ENCODE peak calls at places on chromosomes 2 and 18, in five cellular contexts. C is A673, B is PC-9, N is endothelial cell, F is pancreas. X is an unnamed sample.

GRCh38 chr2:131039535-131039907 is 53.7 kb downstream of the FAM168B start:
- DNase-seq in C (no peak), B (no peak), N (no peak), F (no peak), X (no peak)

GRCh38 chr2:135985826-135986393 is 484 bp upstream of the DARS1 start:
- DNase-seq in C (no peak), B (no peak), N (no peak), F (no peak), X (no peak)

GRCh38 chr2:99831772-99832171 is 310.6 kb downstream of the AFF3 start:
- DNase-seq in C (no peak), B (no peak), N (no peak), F (no peak), X (no peak)

GRCh38 chr2:17892726-17893534 is 14.5 kb downstream of the KCNS3 start:
- DNase-seq in C (peak; percentile 36), B (peak; percentile 77), N (no peak), F (no peak), X (no peak)

GRCh38 chr2:29114514-29114840 is 738 bp upstream of the CLIP4 start:
- DNase-seq in C (no peak), B (no peak), N (no peak), F (no peak), X (no peak)

GRCh38 chr2:42568431-42569115 is at the start of gene MTA3:
- DNase-seq in C (peak; percentile 79), B (no peak), N (peak; percentile 69), F (peak; percentile 75), X (peak; percentile 62)

GRCh38 chr2:22901471-22901870 is 483.5 kb upstream of the KLHL29 start:
- DNase-seq in C (no peak), B (no peak), N (no peak), F (no peak), X (no peak)

GRCh38 chr2:39686470-39686869 is 20.8 kb downstream of the TMEM178A start:
- DNase-seq in C (no peak), B (no peak), N (no peak), F (no peak), X (no peak)

GRCh38 chr2:180707175-180707866 is 273.1 kb upstream of the UBE2E3 start:
- DNase-seq in C (no peak), B (no peak), N (no peak), F (no peak), X (no peak)

GRCh38 chr2:119755906-119756305 is 3.8 kb upstream of the PTPN4 start:
- DNase-seq in C (no peak), B (no peak), N (no peak), F (no peak), X (no peak)

GRCh38 chr2:196160966-196161365 is 10.4 kb downstream of the STK17B start:
- DNase-seq in C (no peak), B (no peak), N (no peak), F (no peak), X (no peak)

GRCh38 chr2:607172-607571 is 70.0 kb downstream of the TMEM18 start:
- DNase-seq in C (no peak), B (no peak), N (no peak), F (no peak), X (no peak)

GRCh38 chr2:176493221-176493825 is 224.1 kb downstream of the MTX2 start:
- DNase-seq in C (peak; percentile 19), B (no peak), N (no peak), F (no peak), X (no peak)

GRCh38 chr2:226478121-226478809 is 321.4 kb downstream of the IRS1 start:
- DNase-seq in C (peak; percentile 8), B (peak; percentile 48), N (no peak), F (peak; percentile 19), X (no peak)

GRCh38 chr2:29923110-29923721 is 1.8 kb upstream of the ALK start:
- DNase-seq in C (peak; percentile 86), B (peak; percentile 53), N (peak; percentile 65), F (peak; percentile 32), X (no peak)

GRCh38 chr2:115413796-115414195 is 971.4 kb downstream of the DPP10 start:
- DNase-seq in C (no peak), B (no peak), N (no peak), F (no peak), X (no peak)

GRCh38 chr18:3037423-3037915 is 24.5 kb upstream of the LPIN2 start:
- DNase-seq in C (no peak), B (peak; percentile 95), N (no peak), F (peak; percentile 40), X (no peak)

GRCh38 chr2:159882069-159882468 is 84.1 kb upstream of the CD302 start:
- DNase-seq in C (peak; percentile 49), B (no peak), N (no peak), F (no peak), X (no peak)

GRCh38 chr18:777021-777420 is 35.0 kb downstream of the YES1 start:
- DNase-seq in C (no peak), B (no peak), N (no peak), F (no peak), X (no peak)

GRCh38 chr2:143575340-143575739 is 446.1 kb downstream of the ARHGAP15 start:
- DNase-seq in C (peak; percentile 52), B (no peak), N (no peak), F (no peak), X (no peak)

GRCh38 chr2:168530980-168531379 is 74.9 kb downstream of the CERS6 start:
- DNase-seq in C (peak; percentile 15), B (no peak), N (no peak), F (no peak), X (no peak)

GRCh38 chr2:148814853-148815419 is 60.1 kb upstream of the KIF5C start:
- DNase-seq in C (no peak), B (no peak), N (no peak), F (no peak), X (no peak)

GRCh38 chr2:149410701-149411484 is 80.5 kb downstream of the LYPD6 start:
- DNase-seq in C (no peak), B (peak; percentile 65), N (no peak), F (no peak), X (no peak)

GRCh38 chr18:4524096-4524495 is 69.0 kb upstream of the DLGAP1 start:
- DNase-seq in C (no peak), B (no peak), N (no peak), F (no peak), X (no peak)

GRCh38 chr2:234293973-234294372 is 202.9 kb downstream of the ARL4C start:
- DNase-seq in C (peak; percentile 15), B (no peak), N (no peak), F (no peak), X (no peak)

GRCh38 chr2:95208101-95208500 is 780 bp downstream of the ZNF892 start:
- DNase-seq in C (no peak), B (no peak), N (no peak), F (no peak), X (no peak)

GRCh38 chr2:70087703-70088507 is 628 bp downstream of the PCBP1 start:
- DNase-seq in C (peak; percentile 40), B (peak; percentile 70), N (peak; percentile 41), F (peak; percentile 71), X (peak; percentile 40)

GRCh38 chr2:70659551-70659950 is 105.9 kb upstream of the TGFA start:
- DNase-seq in C (no peak), B (no peak), N (no peak), F (no peak), X (no peak)

DNA sequence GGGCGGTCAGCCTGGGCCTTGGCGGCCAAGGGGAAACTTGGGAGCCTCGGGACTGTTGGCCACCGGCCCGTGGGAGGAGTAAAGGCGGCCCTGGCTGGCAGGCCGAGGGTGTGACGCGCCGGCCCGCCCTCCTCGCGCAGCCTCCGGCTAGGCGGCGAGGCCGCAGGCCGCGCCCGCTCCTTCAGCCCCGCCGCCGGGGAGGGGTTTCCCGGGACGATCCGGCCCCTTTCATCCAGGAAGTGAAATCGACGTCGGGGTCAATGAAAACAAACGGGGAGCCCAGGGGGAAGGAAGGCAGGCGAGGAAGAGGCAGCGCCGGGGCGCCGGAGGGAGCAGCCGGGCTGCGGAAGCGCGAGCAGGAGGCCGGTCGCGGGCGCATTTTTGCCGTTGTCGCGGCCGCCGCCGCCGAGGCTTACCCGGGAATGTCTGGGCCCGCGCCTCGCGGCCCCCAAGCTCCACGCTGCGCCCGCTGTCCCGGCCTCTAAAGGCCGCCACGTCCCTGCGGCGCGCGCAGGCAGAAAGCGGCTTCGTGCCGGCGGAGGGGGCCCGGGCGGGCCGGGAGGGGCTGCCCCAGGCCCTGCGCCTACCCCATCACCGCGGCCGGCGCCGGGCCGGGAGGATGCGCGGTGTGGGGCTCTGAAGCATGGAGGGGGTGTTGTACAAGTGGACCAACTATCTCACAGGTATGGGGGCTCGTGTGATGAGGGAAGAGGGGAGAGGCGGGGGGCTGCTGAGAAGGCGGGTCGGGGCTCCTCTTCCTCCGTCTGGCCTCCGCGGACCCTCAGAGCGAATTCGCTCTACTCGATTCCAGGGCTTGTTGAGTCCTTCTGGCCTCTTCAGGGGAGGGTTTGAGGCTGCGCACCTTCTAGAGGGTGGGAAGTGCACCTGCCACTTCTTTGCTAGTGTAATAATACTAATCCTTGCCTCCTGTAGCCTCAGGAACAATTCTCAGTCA is at the start of gene PLEKHA3:
- DNase-seq in C (peak; percentile 90), B (peak; percentile 96), N (peak; percentile 89), F (peak; percentile 96), X (peak; percentile 79)
- TF ChIP-seq CTCF in C (no peak), B (no peak), N (no peak), F (no peak), X (no peak)

GRCh38 chr2:128716371-128716770 is 397.7 kb upstream of the HS6ST1 start:
- DNase-seq in C (no peak), B (no peak), N (no peak), F (no peak), X (no peak)

GRCh38 chr2:128715360-128715759 is 396.7 kb upstream of the HS6ST1 start:
- DNase-seq in C (no peak), B (no peak), N (no peak), F (no peak), X (no peak)

GRCh38 chr2:128717758-128718710 is 399.4 kb upstream of the HS6ST1 start:
- DNase-seq in C (no peak), B (no peak), N (no peak), F (no peak), X (no peak)

GRCh38 chr2:128714285-128714684 is 395.6 kb upstream of the HS6ST1 start:
- DNase-seq in C (no peak), B (no peak), N (no peak), F (no peak), X (no peak)

GRCh38 chr2:128714861-128715312 is 396.2 kb upstream of the HS6ST1 start:
- DNase-seq in C (no peak), B (no peak), N (no peak), F (no peak), X (no peak)
- TF ChIP-seq CTCF in C (peak; percentile 17), B (peak; percentile 33), N (no peak), F (no peak), X (no peak)

GRCh38 chr18:30583768-30584167 is 458.8 kb downstream of the DSC3 start:
- DNase-seq in C (no peak), B (no peak), N (no peak), F (no peak), X (no peak)
- TF ChIP-seq CTCF in C (no peak), B (no peak), N (no peak), F (no peak), X (no peak)

DNA sequence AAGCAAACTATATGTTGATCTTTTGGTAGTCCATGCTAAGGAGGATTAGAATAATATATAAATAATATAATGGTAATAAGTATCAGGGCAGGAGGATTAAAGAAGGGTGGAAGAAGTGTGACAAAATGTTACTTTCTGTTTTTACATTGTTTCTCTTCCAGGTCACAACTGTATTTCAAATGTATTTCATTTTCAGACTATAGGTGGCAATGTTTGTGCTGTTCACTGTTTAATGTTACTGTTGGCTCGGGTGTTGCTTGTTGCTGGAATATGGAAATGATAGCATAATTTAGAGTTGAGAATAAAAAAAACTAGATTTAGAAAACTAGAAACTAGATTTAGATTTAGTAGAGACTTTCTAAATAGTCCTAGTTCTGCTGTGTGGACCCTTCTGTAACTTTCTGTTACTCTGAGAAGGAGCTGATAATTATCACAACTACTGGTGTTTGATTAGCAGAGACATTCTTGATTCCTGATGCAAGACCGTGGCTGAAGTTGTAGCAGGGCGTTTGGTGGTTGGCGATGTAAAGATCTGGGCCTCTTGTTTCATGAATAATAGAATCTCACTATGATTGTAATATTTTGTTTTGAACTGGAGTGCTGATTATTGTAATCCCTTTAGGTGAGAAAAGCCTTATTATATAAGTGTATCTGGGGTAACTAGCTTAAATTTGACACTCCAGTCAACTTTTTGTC is 7.9 kb downstream of the NEDD4L start:
- DNase-seq in C (peak; percentile 39), B (no peak), N (no peak), F (no peak), X (no peak)
- TF ChIP-seq CTCF in C (peak; percentile 57), B (peak; percentile 50), N (no peak), F (no peak), X (no peak)

X was measured in activated B cell treated with CpG ODN at 0.5 μM for 24 hours.